ENCODE peak calls at places on chromosomes 4 and X, in ten cellular contexts. One of them, this sample, is unnamed.
A peak's percentile ranks its signal among the peaks of the same experiment; 100 is the strongest.

GRCh38 chr4:169971456-169972015 is 54.7 kb downstream of the MFAP3L start:
- DNase-seq in stimulated activated CD4-positive, alpha-beta T cell treated with anti-CD3 and anti-CD28 coated beads, Interleukin-4, amount 100 ng/mL, for 24 hours: no peak
- DNase-seq in NCI-H2029 treated with DMSO at 0.1 percent for 48 hours: no peak
- DNase-seq in NCI-H1092: no peak
- DNase-seq in NCI-H146: no peak
- DNase-seq in activated naive CD8-positive, alpha-beta T cell treated with anti-CD3 and anti-CD28 coated beads, Interleukin-2, amount 50 U/mL, for 24 hours: no peak
- DNase-seq in AG09309: no peak
- DNase-seq in cardiac septum: no peak
- DNase-seq in activated CD4-positive, alpha-beta T cell treated with anti-CD3 and anti-CD28 coated beads for 48 hours: no peak
- DNase-seq in NCI-H1105 treated with DMSO at 0.1 percent for 48 hours: no peak
- DNase-seq in this sample: no peak

GRCh38 chr4:47876784-47877183 is 37.6 kb downstream of the NFXL1 start:
- DNase-seq in stimulated activated CD4-positive, alpha-beta T cell treated with anti-CD3 and anti-CD28 coated beads, Interleukin-4, amount 100 ng/mL, for 24 hours: no peak
- DNase-seq in NCI-H2029 treated with DMSO at 0.1 percent for 48 hours: no peak
- DNase-seq in AG09309: no peak
- DNase-seq in NCI-H1092: no peak
- DNase-seq in NCI-H1105 treated with DMSO at 0.1 percent for 48 hours: no peak
- DNase-seq in activated naive CD8-positive, alpha-beta T cell treated with anti-CD3 and anti-CD28 coated beads, Interleukin-2, amount 50 U/mL, for 24 hours: no peak
- DNase-seq in activated CD4-positive, alpha-beta T cell treated with anti-CD3 and anti-CD28 coated beads for 48 hours: no peak
- DNase-seq in NCI-H146: no peak
- DNase-seq in cardiac septum: no peak
- DNase-seq in this sample: no peak

GRCh38 chr4:6272863-6273660 is 3.4 kb downstream of the WFS1 start:
- DNase-seq in NCI-H146: no peak
- DNase-seq in stimulated activated CD4-positive, alpha-beta T cell treated with anti-CD3 and anti-CD28 coated beads, Interleukin-4, amount 100 ng/mL, for 24 hours: no peak
- DNase-seq in NCI-H1092: no peak
- DNase-seq in cardiac septum: no peak
- DNase-seq in activated naive CD8-positive, alpha-beta T cell treated with anti-CD3 and anti-CD28 coated beads, Interleukin-2, amount 50 U/mL, for 24 hours: no peak
- DNase-seq in activated CD4-positive, alpha-beta T cell treated with anti-CD3 and anti-CD28 coated beads for 48 hours: no peak
- DNase-seq in AG09309: peak; percentile 20
- DNase-seq in NCI-H1105 treated with DMSO at 0.1 percent for 48 hours: no peak
- DNase-seq in NCI-H2029 treated with DMSO at 0.1 percent for 48 hours: no peak
- DNase-seq in this sample: no peak

GRCh38 chr4:138875886-138876608 is 139.5 kb upstream of the NOCT start:
- DNase-seq in NCI-H1092: no peak
- DNase-seq in stimulated activated CD4-positive, alpha-beta T cell treated with anti-CD3 and anti-CD28 coated beads, Interleukin-4, amount 100 ng/mL, for 24 hours: no peak
- DNase-seq in AG09309: peak; percentile 79
- DNase-seq in NCI-H146: no peak
- DNase-seq in activated CD4-positive, alpha-beta T cell treated with anti-CD3 and anti-CD28 coated beads for 48 hours: no peak
- DNase-seq in NCI-H1105 treated with DMSO at 0.1 percent for 48 hours: no peak
- DNase-seq in NCI-H2029 treated with DMSO at 0.1 percent for 48 hours: no peak
- DNase-seq in activated naive CD8-positive, alpha-beta T cell treated with anti-CD3 and anti-CD28 coated beads, Interleukin-2, amount 50 U/mL, for 24 hours: no peak
- DNase-seq in cardiac septum: no peak
- DNase-seq in this sample: no peak

GRCh38 chr4:188161167-188161566 is 21.9 kb downstream of the TRIML1 start:
- DNase-seq in NCI-H2029 treated with DMSO at 0.1 percent for 48 hours: no peak
- DNase-seq in cardiac septum: no peak
- DNase-seq in NCI-H1105 treated with DMSO at 0.1 percent for 48 hours: no peak
- DNase-seq in activated CD4-positive, alpha-beta T cell treated with anti-CD3 and anti-CD28 coated beads for 48 hours: no peak
- DNase-seq in stimulated activated CD4-positive, alpha-beta T cell treated with anti-CD3 and anti-CD28 coated beads, Interleukin-4, amount 100 ng/mL, for 24 hours: no peak
- DNase-seq in NCI-H1092: no peak
- DNase-seq in activated naive CD8-positive, alpha-beta T cell treated with anti-CD3 and anti-CD28 coated beads, Interleukin-2, amount 50 U/mL, for 24 hours: no peak
- DNase-seq in NCI-H146: no peak
- DNase-seq in AG09309: no peak
- DNase-seq in this sample: no peak

GRCh38 chrX:152926279-152926678 is 28.4 kb downstream of the ZNF185 start:
- DNase-seq in NCI-H1105 treated with DMSO at 0.1 percent for 48 hours: peak; percentile 70
- DNase-seq in activated CD4-positive, alpha-beta T cell treated with anti-CD3 and anti-CD28 coated beads for 48 hours: peak; percentile 72
- DNase-seq in NCI-H2029 treated with DMSO at 0.1 percent for 48 hours: no peak
- DNase-seq in activated naive CD8-positive, alpha-beta T cell treated with anti-CD3 and anti-CD28 coated beads, Interleukin-2, amount 50 U/mL, for 24 hours: peak; percentile 56
- DNase-seq in stimulated activated CD4-positive, alpha-beta T cell treated with anti-CD3 and anti-CD28 coated beads, Interleukin-4, amount 100 ng/mL, for 24 hours: peak; percentile 58
- DNase-seq in cardiac septum: no peak
- DNase-seq in NCI-H146: peak; percentile 68
- DNase-seq in AG09309: no peak
- DNase-seq in NCI-H1092: peak; percentile 51
- DNase-seq in this sample: peak; percentile 48

GRCh38 chrX:18873189-18873791 is 110.6 kb downstream of the PHKA2 start:
- DNase-seq in activated naive CD8-positive, alpha-beta T cell treated with anti-CD3 and anti-CD28 coated beads, Interleukin-2, amount 50 U/mL, for 24 hours: peak; percentile 7
- DNase-seq in AG09309: peak; percentile 32
- DNase-seq in NCI-H1105 treated with DMSO at 0.1 percent for 48 hours: no peak
- DNase-seq in NCI-H146: no peak
- DNase-seq in activated CD4-positive, alpha-beta T cell treated with anti-CD3 and anti-CD28 coated beads for 48 hours: peak; percentile 22
- DNase-seq in NCI-H1092: no peak
- DNase-seq in stimulated activated CD4-positive, alpha-beta T cell treated with anti-CD3 and anti-CD28 coated beads, Interleukin-4, amount 100 ng/mL, for 24 hours: peak; percentile 9
- DNase-seq in NCI-H2029 treated with DMSO at 0.1 percent for 48 hours: no peak
- DNase-seq in cardiac septum: peak; percentile 66
- DNase-seq in this sample: peak; percentile 5

GRCh38 chr4:26899991-26900390 is 39.4 kb downstream of the STIM2 start:
- DNase-seq in NCI-H2029 treated with DMSO at 0.1 percent for 48 hours: no peak
- DNase-seq in activated naive CD8-positive, alpha-beta T cell treated with anti-CD3 and anti-CD28 coated beads, Interleukin-2, amount 50 U/mL, for 24 hours: no peak
- DNase-seq in activated CD4-positive, alpha-beta T cell treated with anti-CD3 and anti-CD28 coated beads for 48 hours: no peak
- DNase-seq in stimulated activated CD4-positive, alpha-beta T cell treated with anti-CD3 and anti-CD28 coated beads, Interleukin-4, amount 100 ng/mL, for 24 hours: no peak
- DNase-seq in NCI-H1092: no peak
- DNase-seq in NCI-H1105 treated with DMSO at 0.1 percent for 48 hours: no peak
- DNase-seq in AG09309: no peak
- DNase-seq in cardiac septum: no peak
- DNase-seq in NCI-H146: no peak
- DNase-seq in this sample: no peak

GRCh38 chr4:102678695-102679335 is 82.0 kb downstream of the MANBA start:
- DNase-seq in NCI-H1105 treated with DMSO at 0.1 percent for 48 hours: no peak
- DNase-seq in activated naive CD8-positive, alpha-beta T cell treated with anti-CD3 and anti-CD28 coated beads, Interleukin-2, amount 50 U/mL, for 24 hours: no peak
- DNase-seq in activated CD4-positive, alpha-beta T cell treated with anti-CD3 and anti-CD28 coated beads for 48 hours: no peak
- DNase-seq in AG09309: no peak
- DNase-seq in NCI-H1092: no peak
- DNase-seq in stimulated activated CD4-positive, alpha-beta T cell treated with anti-CD3 and anti-CD28 coated beads, Interleukin-4, amount 100 ng/mL, for 24 hours: no peak
- DNase-seq in NCI-H2029 treated with DMSO at 0.1 percent for 48 hours: no peak
- DNase-seq in NCI-H146: no peak
- DNase-seq in cardiac septum: no peak
- DNase-seq in this sample: no peak

GRCh38 chr4:112953295-112953694 is 96.2 kb upstream of the ANK2 start:
- DNase-seq in NCI-H1092: no peak
- DNase-seq in cardiac septum: no peak
- DNase-seq in NCI-H146: no peak
- DNase-seq in AG09309: no peak
- DNase-seq in activated CD4-positive, alpha-beta T cell treated with anti-CD3 and anti-CD28 coated beads for 48 hours: no peak
- DNase-seq in NCI-H2029 treated with DMSO at 0.1 percent for 48 hours: no peak
- DNase-seq in activated naive CD8-positive, alpha-beta T cell treated with anti-CD3 and anti-CD28 coated beads, Interleukin-2, amount 50 U/mL, for 24 hours: no peak
- DNase-seq in stimulated activated CD4-positive, alpha-beta T cell treated with anti-CD3 and anti-CD28 coated beads, Interleukin-4, amount 100 ng/mL, for 24 hours: no peak
- DNase-seq in NCI-H1105 treated with DMSO at 0.1 percent for 48 hours: no peak
- DNase-seq in this sample: no peak

GRCh38 chr4:3362431-3363287 is 69.8 kb downstream of the RGS12 start:
- DNase-seq in AG09309: no peak
- DNase-seq in NCI-H1092: no peak
- DNase-seq in NCI-H2029 treated with DMSO at 0.1 percent for 48 hours: no peak
- DNase-seq in NCI-H1105 treated with DMSO at 0.1 percent for 48 hours: no peak
- DNase-seq in NCI-H146: no peak
- DNase-seq in cardiac septum: no peak
- DNase-seq in activated naive CD8-positive, alpha-beta T cell treated with anti-CD3 and anti-CD28 coated beads, Interleukin-2, amount 50 U/mL, for 24 hours: no peak
- DNase-seq in activated CD4-positive, alpha-beta T cell treated with anti-CD3 and anti-CD28 coated beads for 48 hours: no peak
- DNase-seq in stimulated activated CD4-positive, alpha-beta T cell treated with anti-CD3 and anti-CD28 coated beads, Interleukin-4, amount 100 ng/mL, for 24 hours: no peak
- DNase-seq in this sample: no peak

GRCh38 chr4:69601065-69601464 is 38.4 kb downstream of the UGT2A2 start:
- DNase-seq in NCI-H146: peak; percentile 59
- DNase-seq in NCI-H1092: no peak
- DNase-seq in stimulated activated CD4-positive, alpha-beta T cell treated with anti-CD3 and anti-CD28 coated beads, Interleukin-4, amount 100 ng/mL, for 24 hours: no peak
- DNase-seq in AG09309: no peak
- DNase-seq in NCI-H2029 treated with DMSO at 0.1 percent for 48 hours: no peak
- DNase-seq in activated naive CD8-positive, alpha-beta T cell treated with anti-CD3 and anti-CD28 coated beads, Interleukin-2, amount 50 U/mL, for 24 hours: no peak
- DNase-seq in NCI-H1105 treated with DMSO at 0.1 percent for 48 hours: no peak
- DNase-seq in activated CD4-positive, alpha-beta T cell treated with anti-CD3 and anti-CD28 coated beads for 48 hours: no peak
- DNase-seq in cardiac septum: no peak
- DNase-seq in this sample: no peak

GRCh38 chrX:1493877-1494510 is 41.3 kb upstream of the ASMTL start:
- DNase-seq in cardiac septum: peak; percentile 83
- DNase-seq in activated CD4-positive, alpha-beta T cell treated with anti-CD3 and anti-CD28 coated beads for 48 hours: no peak
- DNase-seq in NCI-H146: no peak
- DNase-seq in activated naive CD8-positive, alpha-beta T cell treated with anti-CD3 and anti-CD28 coated beads, Interleukin-2, amount 50 U/mL, for 24 hours: no peak
- DNase-seq in NCI-H1092: no peak
- DNase-seq in NCI-H1105 treated with DMSO at 0.1 percent for 48 hours: no peak
- DNase-seq in stimulated activated CD4-positive, alpha-beta T cell treated with anti-CD3 and anti-CD28 coated beads, Interleukin-4, amount 100 ng/mL, for 24 hours: no peak
- DNase-seq in AG09309: no peak
- DNase-seq in NCI-H2029 treated with DMSO at 0.1 percent for 48 hours: no peak
- DNase-seq in this sample: no peak

GRCh38 chr4:56434599-56435000 is 815 bp downstream of the PPAT start:
- DNase-seq in AG09309: no peak
- DNase-seq in stimulated activated CD4-positive, alpha-beta T cell treated with anti-CD3 and anti-CD28 coated beads, Interleukin-4, amount 100 ng/mL, for 24 hours: peak; percentile 43
- DNase-seq in cardiac septum: no peak
- DNase-seq in NCI-H1105 treated with DMSO at 0.1 percent for 48 hours: peak; percentile 45
- DNase-seq in NCI-H2029 treated with DMSO at 0.1 percent for 48 hours: peak; percentile 22
- DNase-seq in activated naive CD8-positive, alpha-beta T cell treated with anti-CD3 and anti-CD28 coated beads, Interleukin-2, amount 50 U/mL, for 24 hours: no peak
- DNase-seq in NCI-H146: no peak
- DNase-seq in NCI-H1092: peak; percentile 58
- DNase-seq in activated CD4-positive, alpha-beta T cell treated with anti-CD3 and anti-CD28 coated beads for 48 hours: no peak
- DNase-seq in this sample: no peak

GRCh38 chrX:149643496-149643895 is 11.9 kb upstream of the TMEM185A start:
- DNase-seq in NCI-H1092: no peak
- DNase-seq in NCI-H1105 treated with DMSO at 0.1 percent for 48 hours: no peak
- DNase-seq in cardiac septum: no peak
- DNase-seq in activated naive CD8-positive, alpha-beta T cell treated with anti-CD3 and anti-CD28 coated beads, Interleukin-2, amount 50 U/mL, for 24 hours: no peak
- DNase-seq in stimulated activated CD4-positive, alpha-beta T cell treated with anti-CD3 and anti-CD28 coated beads, Interleukin-4, amount 100 ng/mL, for 24 hours: no peak
- DNase-seq in NCI-H2029 treated with DMSO at 0.1 percent for 48 hours: no peak
- DNase-seq in activated CD4-positive, alpha-beta T cell treated with anti-CD3 and anti-CD28 coated beads for 48 hours: no peak
- DNase-seq in NCI-H146: no peak
- DNase-seq in AG09309: no peak
- DNase-seq in this sample: no peak

GRCh38 chrX:19563746-19564145 is 48.4 kb upstream of the MAP3K15 start:
- DNase-seq in cardiac septum: peak; percentile 49
- DNase-seq in stimulated activated CD4-positive, alpha-beta T cell treated with anti-CD3 and anti-CD28 coated beads, Interleukin-4, amount 100 ng/mL, for 24 hours: peak; percentile 10
- DNase-seq in AG09309: no peak
- DNase-seq in activated CD4-positive, alpha-beta T cell treated with anti-CD3 and anti-CD28 coated beads for 48 hours: peak; percentile 37
- DNase-seq in NCI-H2029 treated with DMSO at 0.1 percent for 48 hours: no peak
- DNase-seq in NCI-H1105 treated with DMSO at 0.1 percent for 48 hours: no peak
- DNase-seq in NCI-H146: no peak
- DNase-seq in NCI-H1092: no peak
- DNase-seq in activated naive CD8-positive, alpha-beta T cell treated with anti-CD3 and anti-CD28 coated beads, Interleukin-2, amount 50 U/mL, for 24 hours: no peak
- DNase-seq in this sample: peak; percentile 4

GRCh38 chr4:101076032-101076431 is 271.3 kb downstream of the PPP3CA start:
- DNase-seq in NCI-H2029 treated with DMSO at 0.1 percent for 48 hours: no peak
- DNase-seq in AG09309: no peak
- DNase-seq in activated CD4-positive, alpha-beta T cell treated with anti-CD3 and anti-CD28 coated beads for 48 hours: no peak
- DNase-seq in NCI-H146: no peak
- DNase-seq in cardiac septum: no peak
- DNase-seq in NCI-H1105 treated with DMSO at 0.1 percent for 48 hours: no peak
- DNase-seq in activated naive CD8-positive, alpha-beta T cell treated with anti-CD3 and anti-CD28 coated beads, Interleukin-2, amount 50 U/mL, for 24 hours: no peak
- DNase-seq in stimulated activated CD4-positive, alpha-beta T cell treated with anti-CD3 and anti-CD28 coated beads, Interleukin-4, amount 100 ng/mL, for 24 hours: no peak
- DNase-seq in NCI-H1092: no peak
- DNase-seq in this sample: no peak

GRCh38 chr4:79255793-79256192 is 70.1 kb downstream of the NAA11 start:
- DNase-seq in cardiac septum: no peak
- DNase-seq in stimulated activated CD4-positive, alpha-beta T cell treated with anti-CD3 and anti-CD28 coated beads, Interleukin-4, amount 100 ng/mL, for 24 hours: no peak
- DNase-seq in activated CD4-positive, alpha-beta T cell treated with anti-CD3 and anti-CD28 coated beads for 48 hours: no peak
- DNase-seq in activated naive CD8-positive, alpha-beta T cell treated with anti-CD3 and anti-CD28 coated beads, Interleukin-2, amount 50 U/mL, for 24 hours: no peak
- DNase-seq in NCI-H1092: no peak
- DNase-seq in NCI-H1105 treated with DMSO at 0.1 percent for 48 hours: no peak
- DNase-seq in NCI-H146: no peak
- DNase-seq in NCI-H2029 treated with DMSO at 0.1 percent for 48 hours: no peak
- DNase-seq in AG09309: no peak
- DNase-seq in this sample: no peak

GRCh38 chr4:37245391-37245954 is 930 bp downstream of the NWD2 start:
- DNase-seq in activated CD4-positive, alpha-beta T cell treated with anti-CD3 and anti-CD28 coated beads for 48 hours: no peak
- DNase-seq in NCI-H2029 treated with DMSO at 0.1 percent for 48 hours: no peak
- DNase-seq in stimulated activated CD4-positive, alpha-beta T cell treated with anti-CD3 and anti-CD28 coated beads, Interleukin-4, amount 100 ng/mL, for 24 hours: no peak
- DNase-seq in NCI-H1092: no peak
- DNase-seq in NCI-H146: no peak
- DNase-seq in AG09309: no peak
- DNase-seq in activated naive CD8-positive, alpha-beta T cell treated with anti-CD3 and anti-CD28 coated beads, Interleukin-2, amount 50 U/mL, for 24 hours: no peak
- DNase-seq in cardiac septum: no peak
- DNase-seq in NCI-H1105 treated with DMSO at 0.1 percent for 48 hours: no peak
- DNase-seq in this sample: no peak

GRCh38 chr4:7581477-7581876 is 146.7 kb upstream of the PSAPL1 start:
- DNase-seq in activated CD4-positive, alpha-beta T cell treated with anti-CD3 and anti-CD28 coated beads for 48 hours: peak; percentile 26
- DNase-seq in AG09309: no peak
- DNase-seq in NCI-H146: no peak
- DNase-seq in NCI-H1092: no peak
- DNase-seq in activated naive CD8-positive, alpha-beta T cell treated with anti-CD3 and anti-CD28 coated beads, Interleukin-2, amount 50 U/mL, for 24 hours: peak; percentile 6
- DNase-seq in stimulated activated CD4-positive, alpha-beta T cell treated with anti-CD3 and anti-CD28 coated beads, Interleukin-4, amount 100 ng/mL, for 24 hours: peak; percentile 9
- DNase-seq in NCI-H1105 treated with DMSO at 0.1 percent for 48 hours: no peak
- DNase-seq in NCI-H2029 treated with DMSO at 0.1 percent for 48 hours: no peak
- DNase-seq in cardiac septum: no peak
- DNase-seq in this sample: no peak

GRCh38 chr4:122577808-122578781 is 42.8 kb downstream of the IL21 start:
- DNase-seq in NCI-H2029 treated with DMSO at 0.1 percent for 48 hours: no peak
- DNase-seq in NCI-H1092: peak; percentile 31
- DNase-seq in stimulated activated CD4-positive, alpha-beta T cell treated with anti-CD3 and anti-CD28 coated beads, Interleukin-4, amount 100 ng/mL, for 24 hours: peak; percentile 77
- DNase-seq in activated naive CD8-positive, alpha-beta T cell treated with anti-CD3 and anti-CD28 coated beads, Interleukin-2, amount 50 U/mL, for 24 hours: peak; percentile 73
- DNase-seq in activated CD4-positive, alpha-beta T cell treated with anti-CD3 and anti-CD28 coated beads for 48 hours: peak; percentile 86
- DNase-seq in NCI-H146: peak; percentile 2
- DNase-seq in cardiac septum: no peak
- DNase-seq in NCI-H1105 treated with DMSO at 0.1 percent for 48 hours: peak; percentile 39
- DNase-seq in AG09309: no peak
- DNase-seq in this sample: peak; percentile 71

GRCh38 chrX:95346854-95347253 is 1337.8 kb upstream of the DIAPH2 start:
- DNase-seq in NCI-H2029 treated with DMSO at 0.1 percent for 48 hours: no peak
- DNase-seq in activated CD4-positive, alpha-beta T cell treated with anti-CD3 and anti-CD28 coated beads for 48 hours: no peak
- DNase-seq in NCI-H146: no peak
- DNase-seq in activated naive CD8-positive, alpha-beta T cell treated with anti-CD3 and anti-CD28 coated beads, Interleukin-2, amount 50 U/mL, for 24 hours: no peak
- DNase-seq in stimulated activated CD4-positive, alpha-beta T cell treated with anti-CD3 and anti-CD28 coated beads, Interleukin-4, amount 100 ng/mL, for 24 hours: no peak
- DNase-seq in NCI-H1105 treated with DMSO at 0.1 percent for 48 hours: peak; percentile 34
- DNase-seq in NCI-H1092: no peak
- DNase-seq in cardiac septum: no peak
- DNase-seq in AG09309: no peak
- DNase-seq in this sample: no peak

GRCh38 chr4:1600211-1600780 is 83.8 kb downstream of the FAM53A start:
- DNase-seq in NCI-H146: no peak
- DNase-seq in NCI-H1105 treated with DMSO at 0.1 percent for 48 hours: no peak
- DNase-seq in NCI-H1092: no peak
- DNase-seq in activated CD4-positive, alpha-beta T cell treated with anti-CD3 and anti-CD28 coated beads for 48 hours: no peak
- DNase-seq in cardiac septum: peak; percentile 60
- DNase-seq in NCI-H2029 treated with DMSO at 0.1 percent for 48 hours: no peak
- DNase-seq in activated naive CD8-positive, alpha-beta T cell treated with anti-CD3 and anti-CD28 coated beads, Interleukin-2, amount 50 U/mL, for 24 hours: no peak
- DNase-seq in stimulated activated CD4-positive, alpha-beta T cell treated with anti-CD3 and anti-CD28 coated beads, Interleukin-4, amount 100 ng/mL, for 24 hours: no peak
- DNase-seq in AG09309: no peak
- DNase-seq in this sample: no peak

This sample was measured in activated naive CD4-positive, alpha-beta T cell treated with Interleukin-2 at 50 U/mL for 16 hours.